ENCODE peak calls at places on chromosomes 16 and 17, in four cellular contexts. D, U, A and Q are unnamed samples. For H3K9me3, the result is how much of the 10 kb centered on the place peaks cover.

GRCh38 chr16:4266372-4266771 is 6.5 kb downstream of the TFAP4 start:
- DNase-seq in D (peak), U (no peak), A (no peak), Q (peak)

GRCh38 chr16:88357306-88358032 is 25.3 kb upstream of the ZNF469 start:
- DNase-seq in D (no peak), A (peak), U (no peak), Q (no peak)

GRCh38 chr16:89605186-89605970 is 8.1 kb upstream of the DPEP1 start:
- DNase-seq in U (no peak), A (no peak), D (no peak), Q (no peak)

GRCh38 chr17:49717371-49717841 is 9.6 kb upstream of the SLC35B1 start:
- DNase-seq in A (no peak), D (no peak), U (no peak), Q (no peak)

GRCh38 chr16:85843471-85844168 is 44.1 kb downstream of the COX4I1 start:
- DNase-seq in A (no peak), D (no peak), U (no peak), Q (no peak)

GRCh38 chr16:78817442-78817829 is 718.0 kb downstream of the WWOX start:
- DNase-seq in A (no peak), D (no peak), U (no peak), Q (peak)

GRCh38 chr16:57132470-57132869 is 40.1 kb downstream of the CPNE2 start:
- DNase-seq in A (no peak), U (peak), D (no peak), Q (no peak)

GRCh38 chr17:29572691-29573557 is 4.4 kb downstream of the TP53I13 start:
- DNase-seq in D (no peak), U (peak), A (peak), Q (no peak)

GRCh38 chr16:54193656-54194007 is 93.0 kb downstream of the IRX3 start:
- DNase-seq in A (peak), D (peak), U (peak), Q (peak)

GRCh38 chr17:774320-774584 is 7.8 kb downstream of the GLOD4 start:
- DNase-seq in U (no peak), A (no peak), D (no peak), Q (no peak)

GRCh38 chr16:89370081-89370511 is 120.3 kb downstream of the ANKRD11 start:
- DNase-seq in D (peak), A (no peak), U (peak), Q (no peak)

GRCh38 chr17:68599873-68600122 is 1.4 kb downstream of the FAM20A start:
- DNase-seq in U (no peak), D (no peak), A (no peak), Q (no peak)
- H3K4me3 ChIP-seq in U (no peak), D (no peak), A (peak), Q (no peak)

DNA sequence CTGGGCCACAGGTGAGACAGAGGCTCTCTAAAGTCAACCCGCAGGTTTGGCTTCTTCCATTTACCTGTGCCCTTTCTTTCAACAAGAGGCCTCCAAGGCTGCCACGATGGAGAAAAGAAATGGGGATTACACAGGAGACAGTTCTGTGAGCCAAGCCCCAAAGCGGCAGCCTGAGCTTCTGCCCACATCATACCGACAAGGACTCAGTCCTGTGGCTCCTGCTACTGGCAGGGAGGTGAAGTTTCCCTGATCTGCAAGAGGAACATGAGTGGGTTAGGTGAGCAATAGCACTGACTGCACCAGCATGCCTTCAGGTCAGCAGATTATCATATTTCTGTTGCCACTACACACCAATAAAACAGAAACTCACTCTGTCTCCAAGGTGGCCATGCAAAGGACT is 800.0 kb downstream of the KCNJ18 start:
- DNase-seq in U (no peak), D (no peak), A (no peak), Q (no peak)
- H3K9me3 ChIP-seq in U (under half), D (under half), A (under half), Q (under half)

GRCh38 chr16:2226245-2226793 is 2.9 kb downstream of the E4F1 start:
- DNase-seq in U (no peak), A (peak), D (peak), Q (peak)

GRCh38 chr16:2229091-2229490 is 5.7 kb downstream of the E4F1 start:
- DNase-seq in A (peak), U (no peak), D (no peak), Q (no peak)

GRCh38 chr16:2228161-2228824 is 4.9 kb downstream of the E4F1 start:
- DNase-seq in U (no peak), D (no peak), A (peak), Q (no peak)

GRCh38 chr16:2224183-2224486 is 744 bp downstream of the E4F1 start:
- DNase-seq in D (peak), U (no peak), A (no peak), Q (no peak)

GRCh38 chr16:2226918-2227317 is 3.5 kb downstream of the E4F1 start:
- DNase-seq in U (no peak), D (no peak), A (no peak), Q (no peak)
- H3K4me3 ChIP-seq in U (no peak), D (no peak), A (no peak), Q (no peak)

GRCh38 chr16:35148748-35149147 is 1689.3 kb downstream of the TP53TG3F start:
- DNase-seq in A (no peak), U (peak), D (no peak), Q (no peak)
- H3K9me3 ChIP-seq in A (under half), U (under half), D (under half), Q (under half)